ENCODE peak calls at places on chromosomes 3 and 15, in six cellular contexts. R, F, G, C, V and M are unnamed samples.

GRCh38 chr3:190581041-190581501 is 67.2 kb downstream of the IL1RAP start:
- DNase-seq in V (no peak), C (no peak), G (no peak), R (no peak), F (no peak), M (no peak)

GRCh38 chr3:63914312-63914711 is 2.1 kb upstream of the SCAANT1 start:
- DNase-seq in C (no peak), R (no peak), G (no peak), F (no peak), V (no peak), M (no peak)

GRCh38 chr15:94844188-94844532 is 612.8 kb downstream of the MCTP2 start:
- DNase-seq in R (no peak), V (no peak), G (no peak), C (no peak), F (no peak), M (no peak)

GRCh38 chr3:72312339-72312738 is 527.4 kb upstream of the PROK2 start:
- DNase-seq in F (no peak), G (no peak), V (no peak), R (no peak), C (no peak), M (no peak)

GRCh38 chr15:101115318-101115886 is 136.4 kb downstream of the CHSY1 start:
- DNase-seq in C (no peak), R (no peak), G (no peak), F (no peak), V (no peak), M (no peak)

GRCh38 chr3:44208568-44208967 is 33.1 kb upstream of the TOPAZ1 start:
- DNase-seq in R (no peak), V (no peak), C (no peak), G (no peak), F (no peak), M (no peak)

GRCh38 chr15:55902975-55903374 is 90.4 kb downstream of the NEDD4 start:
- DNase-seq in R (no peak), G (no peak), V (no peak), F (no peak), C (no peak), M (no peak)

GRCh38 chr15:52789601-52790165 is 453 bp downstream of the ONECUT1 start:
- DNase-seq in V (no peak), C (no peak), F (no peak), R (no peak), G (no peak), M (no peak)

GRCh38 chr3:81962396-81962795 is 201.0 kb upstream of the GBE1 start:
- DNase-seq in C (no peak), R (no peak), F (no peak), G (no peak), V (no peak), M (no peak)

GRCh38 chr3:72245183-72245811 is 460.3 kb upstream of the PROK2 start:
- DNase-seq in V (peak; percentile 68), R (peak; percentile 89), G (no peak), F (no peak), C (peak; percentile 73), M (peak; percentile 73)

GRCh38 chr15:96171842-96172241 is 158.7 kb upstream of the NR2F2 start:
- DNase-seq in V (no peak), F (no peak), R (no peak), G (no peak), C (no peak), M (no peak)

GRCh38 chr3:53491276-53491675 is 3.1 kb upstream of the CACNA1D start:
- DNase-seq in R (no peak), F (no peak), G (no peak), V (no peak), C (no peak), M (no peak)

GRCh38 chr15:42210703-42211102 is 2.6 kb upstream of the VPS39 start:
- DNase-seq in V (no peak), C (no peak), G (no peak), F (no peak), R (no peak), M (no peak)

GRCh38 chr15:60766391-60767128 is 287.6 kb upstream of the ICE2 start:
- DNase-seq in F (no peak), C (no peak), R (no peak), V (no peak), G (no peak), M (no peak)

GRCh38 chr3:149658444-149659172 is 783 bp upstream of the WWTR1 start:
- DNase-seq in G (peak; percentile 47), R (no peak), F (peak; percentile 73), C (peak; percentile 85), V (peak; percentile 82), M (peak; percentile 75)

GRCh38 chr3:27105904-27106303 is 263.3 kb downstream of the NEK10 start:
- DNase-seq in R (no peak), V (no peak), G (no peak), C (no peak), F (no peak), M (no peak)

GRCh38 chr3:137695351-137695750 is 68.8 kb upstream of the SOX14 start:
- DNase-seq in V (no peak), R (no peak), C (no peak), F (no peak), G (no peak), M (no peak)

GRCh38 chr3:178289544-178290160 is 246.6 kb upstream of the KCNMB2 start:
- DNase-seq in V (peak; percentile 31), F (no peak), C (no peak), G (no peak), R (no peak), M (no peak)

GRCh38 chr3:12308517-12308916 is 19.6 kb downstream of the PPARG start:
- DNase-seq in G (no peak), V (no peak), C (no peak), R (no peak), F (no peak), M (no peak)

GRCh38 chr15:66830358-66830757 is 128.3 kb downstream of the SMAD6 start:
- DNase-seq in V (peak; percentile 53), R (peak; percentile 35), F (no peak), G (no peak), C (no peak), M (no peak)

GRCh38 chr3:77460326-77460725 is 420.4 kb downstream of the ROBO2 start:
- DNase-seq in G (no peak), F (no peak), V (no peak), C (no peak), R (no peak), M (no peak)

GRCh38 chr3:32996755-32997091 is 45.3 kb downstream of the CCR4 start:
- DNase-seq in C (no peak), R (no peak), G (no peak), V (no peak), F (no peak), M (no peak)

GRCh38 chr15:79184465-79184892 is 93.9 kb upstream of the RASGRF1 start:
- DNase-seq in F (peak; percentile 55), R (peak; percentile 90), G (peak; percentile 5), C (peak; percentile 78), V (peak; percentile 78), M (peak; percentile 70)

GRCh38 chr3:128074851-128075515 is 22.7 kb downstream of the SEC61A1 start:
- DNase-seq in F (no peak), C (no peak), R (no peak), G (no peak), V (no peak), M (no peak)

GRCh38 chr3:119295816-119296484 is 1.8 kb downstream of the ARHGAP31 start:
- DNase-seq in V (no peak), R (no peak), G (no peak), C (no peak), F (no peak), M (no peak)

GRCh38 chr15:67185621-67186225 is 68.7 kb downstream of the AAGAB start:
- DNase-seq in R (peak; percentile 71), F (no peak), V (no peak), C (no peak), G (no peak), M (no peak)

GRCh38 chr3:27025718-27026117 is 343.5 kb downstream of the NEK10 start:
- DNase-seq in V (no peak), C (no peak), F (no peak), G (no peak), R (no peak), M (no peak)

GRCh38 chr3:67809370-67809935 is 155.0 kb upstream of the SUCLG2 start:
- DNase-seq in F (no peak), R (no peak), C (no peak), G (no peak), V (no peak), M (no peak)

GRCh38 chr3:187736418-187736871 is 8.8 kb downstream of the BCL6 start:
- DNase-seq in F (no peak), C (no peak), V (peak; percentile 37), R (no peak), G (no peak), M (no peak)

GRCh38 chr3:40873456-40873855 is 325.8 kb upstream of the CTNNB1 start:
- DNase-seq in R (no peak), F (no peak), G (no peak), V (no peak), C (no peak), M (no peak)

GRCh38 chr15:75104804-75105557 is 81.6 kb downstream of the PPCDC start:
- DNase-seq in F (peak; percentile 56), R (no peak), G (no peak), C (no peak), V (no peak), M (no peak)

GRCh38 chr15:70863450-70864218 is 9.7 kb upstream of the LARP6 start:
- DNase-seq in R (no peak), C (peak; percentile 61), V (no peak), F (no peak), G (no peak), M (peak; percentile 50)

GRCh38 chr3:170470063-170471006 is 51.7 kb downstream of the CLDN11 start:
- DNase-seq in R (no peak), G (no peak), C (peak; percentile 56), F (no peak), V (no peak), M (peak; percentile 58)

GRCh38 chr3:188974856-188975611 is 196.7 kb upstream of the TPRG1 start:
- DNase-seq in R (no peak), V (no peak), C (no peak), G (no peak), F (no peak), M (no peak)

GRCh38 chr3:121641127-121641526 is 19.6 kb downstream of the HCLS1 start:
- DNase-seq in R (no peak), F (no peak), V (no peak), C (no peak), G (no peak), M (no peak)